ENCODE peak calls at places on chromosomes 3 and 15, in five cellular contexts. X is H9, S is IMR-90, E is H1, N is mesenchymal stem cell. W is an unnamed sample. For H3K79me1, the result is how much of the 10 kb centered on the place peaks cover.

GRCh38 chr3:168047190-168047795 is 48.4 kb downstream of the GOLIM4 start:
- DNase-seq in X (no peak), S (peak), E (no peak), N (peak), W (peak)

GRCh38 chr3:128573707-128574162 is 76.9 kb downstream of the RPN1 start:
- DNase-seq in S (no peak), X (peak), N (no peak), E (no peak), W (no peak)

GRCh38 chr15:48072941-48073340 is 47.8 kb upstream of the SLC24A5 start:
- DNase-seq in S (no peak), X (no peak), N (no peak), E (no peak), W (no peak)

GRCh38 chr3:105351821-105352220 is 14.9 kb upstream of the ALCAM start:
- DNase-seq in N (peak), E (no peak), X (no peak), S (peak), W (no peak)

GRCh38 chr3:46019707-46020106 is 7.6 kb downstream of the XCR1 start:
- DNase-seq in N (peak), E (no peak), S (no peak), X (no peak), W (no peak)

GRCh38 chr3:72022027-72022426 is 237.1 kb upstream of the PROK2 start:
- DNase-seq in N (no peak), S (no peak), X (no peak), E (no peak), W (no peak)

GRCh38 chr15:23857028-23857641 is 170.0 kb upstream of the NDN start:
- DNase-seq in E (peak), N (peak), S (peak), X (peak), W (peak)

GRCh38 chr3:38649500-38650247 is at the start of gene SCN5A:
- DNase-seq in S (no peak), E (peak), N (peak), X (peak), W (no peak)

GRCh38 chr15:50210462-50211264 is 28.7 kb downstream of the SLC27A2 start:
- DNase-seq in N (no peak), S (no peak), E (no peak), X (no peak), W (no peak)

GRCh38 chr3:178320481-178321352 is 215.5 kb upstream of the KCNMB2 start:
- DNase-seq in E (no peak), N (peak), X (no peak), S (peak), W (no peak)

GRCh38 chr3:44033123-44033522 is 208.6 kb upstream of the TOPAZ1 start:
- DNase-seq in N (no peak), X (no peak), E (no peak), S (no peak), W (no peak)

GRCh38 chr15:48580736-48581135 is 64.8 kb downstream of the FBN1 start:
- DNase-seq in E (no peak), N (no peak), S (no peak), X (no peak), W (no peak)

GRCh38 chr3:106836906-106837305 is 540.3 kb upstream of the CCDC54 start:
- DNase-seq in X (no peak), N (no peak), E (no peak), S (no peak), W (no peak)

GRCh38 chr15:39931615-39932014 is 2.3 kb upstream of the EIF2AK4 start:
- DNase-seq in X (no peak), E (no peak), S (no peak), N (peak), W (no peak)

GRCh38 chr3:27714692-27715453 is 7.2 kb downstream of the EOMES start:
- DNase-seq in X (peak), E (peak), N (peak), S (no peak), W (no peak)

GRCh38 chr15:59792359-59792758 is 103.2 kb upstream of the BNIP2 start:
- DNase-seq in S (no peak), X (peak), E (no peak), N (no peak), W (no peak)

GRCh38 chr3:54122046-54122801 is at the start of gene CACNA2D3:
- DNase-seq in N (no peak), S (no peak), E (peak), X (peak), W (no peak)

GRCh38 chr3:195086341-195086740 is 184.6 kb downstream of the XXYLT1 start:
- DNase-seq in N (no peak), X (no peak), S (no peak), E (no peak), W (no peak)

GRCh38 chr3:100650651-100651611 is 41.5 kb downstream of the ADGRG7 start:
- DNase-seq in X (no peak), N (peak), E (no peak), S (peak), W (no peak)

GRCh38 chr15:34808016-34808415 is 12.7 kb upstream of the ACTC1 start:
- DNase-seq in X (no peak), N (peak), E (no peak), S (peak), W (no peak)

GRCh38 chr3:197305854-197306253 is 7.4 kb upstream of the DLG1 start:
- DNase-seq in X (no peak), N (peak), E (no peak), S (peak), W (no peak)

GRCh38 chr3:145760036-145760435 is 400.9 kb downstream of the PLOD2 start:
- DNase-seq in S (no peak), E (no peak), X (no peak), N (no peak), W (no peak)

GRCh38 chr15:38554354-38554753 is 10.3 kb downstream of the RASGRP1 start:
- DNase-seq in E (no peak), N (peak), S (peak), X (no peak), W (no peak)

GRCh38 chr3:17023006-17023664 is 138.4 kb downstream of the PLCL2 start:
- DNase-seq in E (no peak), X (no peak), S (peak), N (peak), W (no peak)

GRCh38 chr3:133821767-133822638 is 16.4 kb downstream of the SRPRB start:
- DNase-seq in N (peak), E (no peak), S (peak), X (peak), W (no peak)

GRCh38 chr3:16270855-16271254 is 5.8 kb downstream of the OXNAD1 start:
- DNase-seq in E (no peak), N (no peak), X (no peak), S (no peak), W (no peak)

GRCh38 chr3:101780661-101781060 is 1.6 kb downstream of the NXPE3 start:
- DNase-seq in X (no peak), E (no peak), N (peak), S (peak), W (no peak)

GRCh38 chr3:184448321-184449160 is 68.7 kb downstream of the CHRD start:
- DNase-seq in N (peak), S (peak), E (no peak), X (no peak), W (no peak)

GRCh38 chr15:83305696-83306291 is 21.3 kb upstream of the BNC1 start:
- DNase-seq in S (peak), N (peak), E (no peak), X (peak), W (no peak)

GRCh38 chr3:38617586-38617985 is 31.9 kb downstream of the SCN5A start:
- DNase-seq in X (no peak), S (no peak), E (no peak), N (no peak), W (no peak)

GRCh38 chr3:194206375-194206774 is 70.4 kb downstream of the HES1 start:
- DNase-seq in X (no peak), E (no peak), N (no peak), S (peak), W (no peak)

GRCh38 chr3:127694467-127695215 is 21.9 kb downstream of the ABTB1 start:
- DNase-seq in S (peak), X (peak), E (no peak), N (no peak), W (no peak)

GRCh38 chr3:138946554-138947302 is at the start of the genes FOXL2 and FOXL2NB:
- DNase-seq in E (peak), S (peak), N (peak), X (peak), W (peak)

GRCh38 chr15:40328711-40329240 is 5.3 kb downstream of the INAFM2 start:
- DNase-seq in S (no peak), E (no peak), N (peak), X (no peak), W (no peak)

GRCh38 chr15:78455749-78456148 is 17.7 kb downstream of the IREB2 start:
- DNase-seq in S (no peak), N (peak), X (no peak), E (no peak), W (no peak)

GRCh38 chr15:44788748-44789147 is 52.4 kb downstream of the TRIM69 start:
- DNase-seq in S (no peak), N (no peak), E (no peak), X (no peak), W (no peak)

GRCh38 chr3:69999191-70000027 is at the start of gene SAMMSON:
- DNase-seq in S (peak), E (peak), N (peak), X (peak), W (no peak)

GRCh38 chr15:79595995-79596622 is 164.0 kb downstream of the MINAR1 start:
- DNase-seq in N (peak), E (peak), S (peak), X (peak), W (peak)
- H2AFZ ChIP-seq in N (no peak), E (peak), S (peak), X (peak), W (no peak)

DNA sequence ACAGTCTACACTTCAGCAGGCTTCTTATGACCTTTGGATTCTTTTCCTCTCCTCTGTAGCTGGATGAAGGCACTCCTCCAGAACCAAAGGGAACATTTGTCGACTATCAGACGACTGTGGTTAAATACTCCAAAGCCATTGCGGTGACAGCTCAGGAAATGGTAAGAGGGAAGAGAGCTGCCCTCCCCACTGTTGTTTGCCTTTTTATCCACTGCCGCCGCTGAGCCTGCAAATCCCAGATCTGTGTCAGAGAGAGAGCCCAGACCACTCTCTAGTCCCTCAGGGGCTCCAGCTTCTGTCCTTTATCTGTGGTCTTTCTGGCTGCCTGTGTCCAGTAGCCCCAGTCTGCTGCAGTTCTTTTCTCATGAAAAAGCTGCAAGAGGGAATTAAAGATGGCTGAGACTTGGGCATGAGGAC is 261.5 kb upstream of the TPM1 start:
- DNase-seq in X (no peak), N (peak), S (no peak), E (no peak), W (no peak)
- H2BK5ac ChIP-seq in X (no peak), N (no peak), S (no peak), E (no peak), W (no peak)

GRCh38 chr15:66744610-66745279 is 42.7 kb downstream of the SMAD6 start:
- DNase-seq in E (no peak), X (no peak), N (no peak), S (no peak), W (no peak)

GRCh38 chr15:66742286-66742685 is 40.2 kb downstream of the SMAD6 start:
- DNase-seq in E (no peak), S (no peak), X (no peak), N (no peak), W (no peak)

GRCh38 chr15:66743204-66743603 is 41.2 kb downstream of the SMAD6 start:
- DNase-seq in N (no peak), X (no peak), E (no peak), S (no peak), W (no peak)

GRCh38 chr15:66745530-66746230 is 43.6 kb downstream of the SMAD6 start:
- DNase-seq in E (no peak), S (no peak), X (no peak), N (no peak), W (no peak)

DNA sequence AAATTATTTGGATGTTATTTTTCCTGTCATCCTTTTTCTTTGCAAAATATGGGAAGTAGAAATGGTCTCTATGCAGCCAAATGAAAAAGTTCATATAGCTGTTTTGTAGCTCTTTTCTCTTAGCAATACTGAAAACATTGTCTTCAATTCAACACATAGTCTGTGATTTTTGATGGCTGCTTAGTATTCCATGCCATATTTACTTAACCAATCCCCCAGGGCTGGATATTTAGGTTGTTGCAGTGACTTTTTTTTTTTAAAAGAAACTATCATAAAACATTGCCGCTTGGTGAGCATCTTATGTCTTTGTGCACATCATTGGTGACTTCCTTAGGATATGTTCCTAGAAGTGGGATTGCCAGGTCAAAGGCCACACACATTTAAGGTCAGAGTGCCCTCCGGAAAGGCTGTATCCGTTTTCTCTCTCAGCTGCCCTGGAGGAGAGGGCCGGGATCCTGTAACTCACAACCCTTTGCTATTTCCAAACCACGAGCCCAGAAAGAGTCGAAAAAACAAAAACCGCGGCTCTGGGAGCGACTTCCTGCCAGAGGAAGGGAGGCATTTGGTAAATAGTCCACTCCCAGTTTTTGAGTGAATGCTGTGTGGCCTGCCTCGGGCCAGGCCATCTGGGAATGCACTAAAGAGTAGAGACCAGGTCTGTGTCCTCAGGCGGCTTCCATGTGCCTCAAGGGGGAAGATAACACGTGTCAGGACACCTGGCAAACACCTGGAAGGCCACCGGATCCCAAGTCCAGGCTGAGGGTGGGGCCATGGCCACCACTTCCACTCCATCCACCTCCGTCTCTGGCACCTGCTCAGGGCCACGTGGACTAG is 41.9 kb downstream of the SMAD6 start:
- DNase-seq in S (no peak), E (no peak), N (peak), X (no peak), W (no peak)
- H3K79me1 ChIP-seq in S (half or more), E (under half), N (under half), X (under half), W (under half)

GRCh38 chr3:169764453-169765280 is at the start of gene TERC:
- DNase-seq in N (peak), S (peak), X (peak), E (peak), W (peak)

GRCh38 chr3:169760479-169760878 is 4.4 kb downstream of the TERC start:
- DNase-seq in X (no peak), N (peak), S (peak), E (no peak), W (no peak)

GRCh38 chr3:169759256-169759655 is 5.6 kb downstream of the TERC start:
- DNase-seq in N (no peak), S (peak), X (no peak), E (no peak), W (no peak)

GRCh38 chr3:169765281-169765624 is 393 bp upstream of the TERC start:
- DNase-seq in X (no peak), E (no peak), N (no peak), S (no peak), W (no peak)

GRCh38 chr3:169764164-169764452 is 752 bp downstream of the TERC start:
- DNase-seq in N (no peak), X (no peak), E (no peak), S (peak), W (no peak)
- H2AFZ ChIP-seq in N (peak), X (no peak), E (no peak), S (peak), W (peak)

GRCh38 chr3:42031808-42032475 is 59.2 kb upstream of the TRAK1 start:
- DNase-seq in X (no peak), S (peak), N (peak), E (no peak), W (no peak)

GRCh38 chr3:42035816-42036482 is 55.2 kb upstream of the TRAK1 start:
- DNase-seq in S (no peak), E (no peak), N (no peak), X (no peak), W (no peak)

GRCh38 chr3:42033741-42034140 is 57.4 kb upstream of the TRAK1 start:
- DNase-seq in E (no peak), X (no peak), S (peak), N (no peak), W (no peak)

GRCh38 chr3:42035007-42035406 is 56.1 kb upstream of the TRAK1 start:
- DNase-seq in E (no peak), S (no peak), X (no peak), N (no peak), W (no peak)

GRCh38 chr3:42032693-42033349 is 58.3 kb upstream of the TRAK1 start:
- DNase-seq in N (peak), S (peak), E (no peak), X (no peak), W (peak)
- H2BK5ac ChIP-seq in N (peak), S (peak), E (peak), X (no peak), W (no peak)

W was measured in neuronal stem cell.